ENCODE peak calls at places on chromosomes 13 and 19, in ten cellular contexts. Z, Q, J, Y, F, R, D, G, X and B are unnamed samples. For H3K27me3, the result is how much of the 10 kb centered on the place peaks cover.

GRCh38 chr19:17075860-17076538 is 422 bp downstream of the MYO9B start:
- DNase-seq in Z (no peak), Q (peak), J (peak), Y (peak), F (peak), R (peak), D (peak), G (no peak), X (peak), B (peak)

GRCh38 chr13:35573639-35574038 is 97.2 kb upstream of the MAB21L1 start:
- DNase-seq in Z (no peak), Q (no peak), J (no peak), Y (no peak), F (no peak), R (no peak), D (no peak), G (no peak), X (no peak), B (no peak)

GRCh38 chr13:73451120-73452029 is 392.6 kb downstream of the KLF5 start:
- DNase-seq in Z (no peak), Q (no peak), J (no peak), Y (peak), F (no peak), R (no peak), D (no peak), G (no peak), X (no peak), B (no peak)

GRCh38 chr13:32142956-32143375 is 111.4 kb downstream of the FRY start:
- DNase-seq in Z (no peak), Q (no peak), J (peak), Y (no peak), F (no peak), R (no peak), D (peak), G (peak), X (no peak), B (no peak)

GRCh38 chr19:32748497-32748896 is 28.9 kb downstream of the TDRD12 start:
- DNase-seq in Z (no peak), Q (no peak), J (no peak), Y (no peak), F (no peak), R (no peak), D (no peak), G (no peak), X (no peak), B (no peak)

GRCh38 chr19:10467104-10467706 is 36.0 kb downstream of the KEAP1 start:
- DNase-seq in Z (no peak), Q (no peak), J (no peak), Y (no peak), F (no peak), R (no peak), D (no peak), G (no peak), X (no peak), B (no peak)

GRCh38 chr13:36275190-36276002 is 22.2 kb downstream of the CCDC169 start:
- DNase-seq in Z (no peak), Q (no peak), J (peak), Y (no peak), F (peak), R (no peak), D (peak), G (no peak), X (peak), B (peak)

GRCh38 chr13:113411216-113412023 is 41.9 kb downstream of the ADPRHL1 start:
- DNase-seq in Z (no peak), Q (no peak), J (peak), Y (peak), F (no peak), R (peak), D (no peak), G (no peak), X (no peak), B (no peak)

GRCh38 chr13:107906131-107906530 is 309.2 kb downstream of the LIG4 start:
- DNase-seq in Z (no peak), Q (no peak), J (no peak), Y (no peak), F (no peak), R (no peak), D (no peak), G (no peak), X (no peak), B (no peak)

GRCh38 chr19:14480695-14481069 is 5.5 kb upstream of the PTGER1 start:
- DNase-seq in Z (no peak), Q (no peak), J (peak), Y (no peak), F (no peak), R (no peak), D (no peak), G (no peak), X (no peak), B (no peak)

GRCh38 chr19:15374796-15375440 is 4.7 kb downstream of the AKAP8 start:
- DNase-seq in Z (no peak), Q (peak), J (no peak), Y (no peak), F (peak), R (peak), D (peak), G (no peak), X (peak), B (peak)

GRCh38 chr13:47679391-47679790 is 321.7 kb downstream of the SUCLA2 start:
- DNase-seq in Z (no peak), Q (no peak), J (peak), Y (no peak), F (no peak), R (no peak), D (no peak), G (no peak), X (no peak), B (no peak)

GRCh38 chr19:11693505-11694499 is 44.9 kb downstream of the ZNF823 start:
- DNase-seq in Z (no peak), Q (no peak), J (peak), Y (no peak), F (no peak), R (no peak), D (no peak), G (peak), X (peak), B (no peak)

GRCh38 chr13:21909331-21909730 is 238.5 kb downstream of the FGF9 start:
- DNase-seq in Z (no peak), Q (no peak), J (no peak), Y (no peak), F (no peak), R (no peak), D (no peak), G (no peak), X (no peak), B (no peak)

GRCh38 chr13:50845211-50845610 is 1.7 kb upstream of the DLEU7 start:
- DNase-seq in Z (no peak), Q (no peak), J (no peak), Y (no peak), F (peak), R (no peak), D (no peak), G (no peak), X (no peak), B (no peak)

DNA sequence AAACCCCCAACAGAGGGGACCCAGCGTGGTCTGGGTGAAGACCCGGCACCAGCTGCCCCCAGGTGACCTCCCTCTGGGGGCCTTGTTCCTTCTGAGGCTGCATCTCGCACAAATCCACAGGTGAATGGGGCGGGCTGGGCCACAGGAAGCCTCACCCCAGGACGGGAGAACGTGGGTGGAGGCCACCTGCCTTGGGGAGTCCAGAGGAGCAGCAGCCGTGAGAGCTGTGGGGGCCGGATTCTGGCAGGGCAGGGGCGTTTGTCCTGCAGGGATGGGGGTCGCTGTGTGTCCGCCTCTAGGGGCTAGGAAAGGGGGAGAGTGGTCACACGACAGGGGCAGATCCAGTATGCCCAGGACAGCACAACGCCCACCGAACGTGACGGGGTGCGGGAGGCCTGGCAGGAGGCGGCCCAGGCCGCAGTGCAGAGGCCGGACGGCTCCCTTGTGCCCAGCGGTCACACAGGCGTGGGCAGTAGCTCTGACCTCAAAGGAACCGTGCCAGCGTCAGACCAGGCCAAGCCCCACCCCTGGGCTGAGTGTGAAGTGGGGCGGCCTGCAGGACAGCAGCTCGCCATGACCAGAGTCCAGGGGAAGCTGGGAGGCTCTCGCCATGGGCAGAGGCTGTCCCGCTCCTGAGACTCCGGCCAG is 6.6 kb downstream of the POLR2E start:
- DNase-seq in Z (no peak), Q (no peak), J (no peak), Y (no peak), F (no peak), R (no peak), D (no peak), G (no peak), X (no peak), B (no peak)
- TF ChIP-seq POLR2A in Z (no peak), Q (peak), J (no peak), Y (no peak), F (no peak), R (no peak), D (no peak), G (peak), X (no peak), B (no peak)

GRCh38 chr19:20371911-20372310 is 193.7 kb downstream of the ZNF737 start:
- DNase-seq in Z (no peak), Q (no peak), J (no peak), Y (no peak), F (no peak), R (no peak), D (no peak), G (no peak), X (no peak), B (no peak)
- H3K27me3 ChIP-seq in Z (under half), Q (under half), J (under half), Y (under half), F (under half), R (under half), D (under half), G (half or more), X (under half), B (under half)

GRCh38 chr19:1634938-1635243 is 17.5 kb downstream of the TCF3 start:
- DNase-seq in Z (no peak), Q (no peak), J (no peak), Y (no peak), F (no peak), R (no peak), D (no peak), G (no peak), X (no peak), B (no peak)
- TF ChIP-seq POLR2A in Z (no peak), Q (no peak), J (no peak), Y (no peak), F (no peak), R (no peak), D (no peak), G (no peak), X (no peak), B (no peak)

GRCh38 chr19:50552540-50552939 is 15.7 kb downstream of the LRRC4B start:
- DNase-seq in Z (no peak), Q (no peak), J (no peak), Y (no peak), F (no peak), R (no peak), D (no peak), G (no peak), X (no peak), B (no peak)
- H3K27me3 ChIP-seq in Z (half or more), Q (under half), J (under half), Y (half or more), F (under half), R (under half), D (under half), G (under half), X (under half), B (under half)

DNA sequence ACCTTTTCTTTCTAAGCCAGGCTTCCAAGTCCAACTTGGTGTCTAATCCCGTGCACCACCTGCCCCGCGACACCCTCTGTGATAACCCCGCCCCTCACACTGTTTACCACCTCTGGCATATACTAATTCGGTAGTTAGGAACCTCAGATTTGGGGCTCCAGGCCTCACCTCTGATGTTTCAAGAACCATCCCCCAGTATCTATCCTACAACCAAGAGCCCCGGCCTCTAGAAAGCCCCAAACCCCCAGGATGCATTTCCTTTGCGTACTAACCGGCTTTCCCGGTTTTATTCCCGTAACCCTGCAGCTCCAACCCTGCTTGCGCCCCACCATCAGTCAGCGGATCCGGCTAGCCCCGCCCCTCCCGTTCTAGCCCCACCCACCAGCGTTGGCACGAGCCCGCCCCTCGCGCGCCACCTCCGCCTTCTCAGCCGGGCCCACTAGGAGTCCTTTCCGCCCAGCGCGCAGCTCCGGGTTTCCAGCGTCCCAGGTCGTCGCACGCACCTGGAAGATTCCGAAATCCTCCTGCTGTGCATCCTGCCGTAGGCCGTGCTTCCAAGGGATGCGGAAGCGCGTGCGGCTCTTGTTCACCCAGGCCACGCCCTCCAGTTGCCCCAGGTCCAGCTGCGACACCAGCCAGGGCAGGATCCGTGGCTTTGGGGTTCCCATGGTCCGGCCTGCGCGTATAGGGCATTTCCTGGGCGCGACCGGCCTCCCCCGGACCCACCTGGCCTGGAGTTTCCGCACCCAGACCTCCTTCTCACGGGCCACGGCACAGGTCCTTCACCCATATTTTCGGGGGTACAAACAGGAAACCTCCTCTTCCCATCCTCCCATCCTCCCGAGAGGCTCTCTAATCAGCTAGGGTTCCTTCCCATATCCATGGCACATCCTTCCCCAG is 1.2 kb downstream of the IRF3 start:
- DNase-seq in Z (peak), Q (peak), J (peak), Y (peak), F (peak), R (peak), D (peak), G (peak), X (peak), B (peak)
- TF ChIP-seq POLR2A in Z (peak), Q (peak), J (no peak), Y (peak), F (peak), R (peak), D (peak), G (peak), X (no peak), B (peak)

GRCh38 chr13:76982051-76982450 is 9.8 kb upstream of the CLN5 start:
- DNase-seq in Z (no peak), Q (no peak), J (no peak), Y (no peak), F (no peak), R (no peak), D (no peak), G (no peak), X (no peak), B (no peak)
- H3K27me3 ChIP-seq in Z (under half), Q (under half), J (under half), Y (under half), F (under half), R (under half), D (under half), G (under half), X (under half), B (under half)

DNA sequence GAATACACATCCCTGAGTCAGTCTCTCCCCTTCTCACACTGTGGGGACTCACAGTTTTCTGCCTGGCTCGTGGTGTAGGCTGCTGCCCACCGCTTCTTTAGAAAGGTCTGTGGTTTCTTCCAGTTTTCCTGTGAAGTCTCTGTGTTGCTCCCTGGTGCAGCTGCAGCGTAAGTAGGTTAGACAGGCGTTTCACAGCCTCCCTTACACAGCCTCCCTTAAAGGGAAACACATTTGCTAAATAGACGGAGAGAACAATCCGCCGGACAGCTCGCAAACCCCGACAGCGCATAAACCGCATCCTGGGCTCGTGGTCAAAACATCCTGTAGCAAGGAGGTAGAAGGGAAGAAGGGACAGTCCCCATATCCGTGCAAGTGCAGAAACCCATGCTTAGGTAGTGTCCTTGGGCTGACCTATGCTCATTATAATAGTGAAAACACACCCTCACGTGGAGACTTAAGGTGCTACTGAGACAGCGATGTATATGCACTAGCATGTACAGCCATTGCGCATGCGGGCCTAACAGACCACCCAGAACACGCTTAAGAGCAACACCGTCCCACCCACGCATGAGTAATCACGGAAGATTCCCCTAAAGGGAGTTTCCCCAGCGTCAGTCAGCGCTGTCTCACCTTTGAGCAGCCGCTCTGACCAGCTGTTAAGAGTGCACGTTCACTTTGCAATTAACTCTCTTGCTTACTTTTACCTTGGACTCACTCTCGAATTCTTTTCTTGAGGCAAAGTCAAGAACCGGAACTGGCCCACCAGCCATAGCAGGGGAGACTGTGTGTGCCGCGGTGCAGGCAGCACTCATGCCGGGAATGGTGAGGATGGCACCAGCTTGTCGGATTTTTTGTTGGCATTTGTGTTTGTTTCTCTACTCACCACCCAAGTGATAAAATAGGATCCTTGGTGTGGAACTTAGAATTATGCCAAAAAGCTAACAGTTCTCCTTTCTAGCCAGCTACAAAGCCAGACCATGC is 16.6 kb downstream of the SIGLEC8 start:
- DNase-seq in Z (no peak), Q (no peak), J (no peak), Y (peak), F (no peak), R (no peak), D (no peak), G (no peak), X (peak), B (no peak)
- TF ChIP-seq POLR2A in Z (no peak), Q (no peak), J (no peak), Y (no peak), F (no peak), R (no peak), D (no peak), G (no peak), X (no peak), B (no peak)

GRCh38 chr19:41990615-41991014 is 3.4 kb downstream of the ATP1A3 start:
- DNase-seq in Z (no peak), Q (no peak), J (no peak), Y (no peak), F (no peak), R (no peak), D (no peak), G (no peak), X (no peak), B (no peak)
- H3K27me3 ChIP-seq in Z (half or more), Q (under half), J (under half), Y (half or more), F (under half), R (under half), D (under half), G (under half), X (under half), B (under half)

GRCh38 chr19:45876161-45876410 is 9.9 kb downstream of the IRF2BP1 start:
- DNase-seq in Z (no peak), Q (no peak), J (no peak), Y (no peak), F (no peak), R (no peak), D (no peak), G (no peak), X (no peak), B (no peak)

GRCh38 chr19:45879971-45880370 is 6.0 kb downstream of the IRF2BP1 start:
- DNase-seq in Z (no peak), Q (no peak), J (no peak), Y (no peak), F (no peak), R (no peak), D (no peak), G (no peak), X (no peak), B (no peak)

GRCh38 chr19:45876411-45877197 is 9.3 kb downstream of the IRF2BP1 start:
- DNase-seq in Z (peak), Q (peak), J (peak), Y (peak), F (no peak), R (peak), D (peak), G (no peak), X (no peak), B (no peak)

GRCh38 chr19:45879055-45879454 is 6.9 kb downstream of the IRF2BP1 start:
- DNase-seq in Z (peak), Q (no peak), J (no peak), Y (no peak), F (no peak), R (no peak), D (no peak), G (no peak), X (no peak), B (no peak)

DNA sequence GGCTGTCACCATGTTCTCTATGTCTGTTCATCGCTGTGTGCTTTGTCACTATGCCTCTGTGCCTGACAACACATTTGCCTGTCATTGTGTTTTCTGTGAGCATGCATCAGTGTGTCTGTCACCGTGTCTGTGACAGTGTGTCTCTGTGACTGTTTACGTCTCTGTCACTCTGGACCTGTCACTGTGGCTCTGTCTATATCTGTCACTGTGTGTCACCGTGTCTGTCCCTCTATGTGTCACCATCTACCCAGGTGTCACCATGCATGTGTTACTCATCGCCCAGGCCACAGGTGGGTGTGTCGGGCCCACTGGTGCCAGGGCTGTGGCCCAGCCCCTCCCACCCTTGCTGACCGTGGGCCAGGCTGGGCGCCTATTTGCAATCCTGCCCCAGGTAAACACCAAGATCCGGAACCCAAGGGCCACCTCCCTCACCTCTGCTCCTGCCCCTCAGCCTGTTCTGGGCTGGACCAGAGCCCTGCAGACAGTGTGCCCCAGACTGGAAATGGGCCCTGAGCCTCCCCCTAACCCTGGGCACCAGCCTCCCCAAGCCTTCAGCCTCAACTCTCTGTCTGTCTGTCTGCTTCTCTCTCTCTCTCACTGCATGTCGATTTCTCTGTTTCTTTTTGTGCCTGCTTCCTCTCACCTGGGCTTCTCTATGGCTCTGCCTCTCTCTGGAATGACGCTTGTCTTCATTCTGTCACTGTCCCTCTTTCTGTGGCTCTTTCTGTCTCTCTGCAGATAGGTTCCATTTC is 7.7 kb downstream of the IRF2BP1 start:
- DNase-seq in Z (peak), Q (peak), J (no peak), Y (peak), F (no peak), R (no peak), D (no peak), G (no peak), X (no peak), B (no peak)
- TF ChIP-seq POLR2A in Z (no peak), Q (peak), J (no peak), Y (peak), F (no peak), R (no peak), D (no peak), G (no peak), X (no peak), B (no peak)